ENCODE peak calls at places on chromosomes 7 and 10, in eight cellular contexts. W is fibroblast of lung, S is tibial artery, D is cardiac fibroblast, N is body of pancreas, X is HCT116, V is brain microvascular endothelial cell, E is epithelial cell of esophagus. I is an unnamed sample.

GRCh38 chr7:36155811-36156361 is 2.8 kb downstream of the EEPD1 start:
- DNase-seq in W (peak), S (peak), D (peak), N (peak), X (no peak), V (no peak), E (no peak), I (no peak)

GRCh38 chr10:103884681-103885139 is 29.3 kb upstream of the SH3PXD2A start:
- DNase-seq in W (peak), S (no peak), D (peak), N (peak), X (no peak), V (peak), E (peak), I (peak)

GRCh38 chr10:98790817-98791216 is 344.1 kb upstream of the HPS1 start:
- DNase-seq in W (peak), S (no peak), D (peak), N (no peak), X (peak), V (no peak), E (peak), I (peak)

GRCh38 chr10:18561861-18562551 is 89.4 kb downstream of the NSUN6 start:
- DNase-seq in W (no peak), S (no peak), D (no peak), N (no peak), X (no peak), V (no peak), E (no peak), I (no peak)

GRCh38 chr10:7563368-7563767 is 103.4 kb downstream of the ITIH5 start:
- DNase-seq in W (peak), S (peak), D (peak), N (peak), X (no peak), V (no peak), E (no peak), I (no peak)

GRCh38 chr7:17939670-17940301 is 508 bp downstream of the SNX13 start:
- DNase-seq in W (peak), S (peak), D (peak), N (peak), X (no peak), V (peak), E (peak), I (peak)

GRCh38 chr10:100934084-100934659 is 21.4 kb downstream of the SLF2 start:
- DNase-seq in W (peak), S (no peak), D (peak), N (no peak), X (no peak), V (no peak), E (peak), I (peak)

GRCh38 chr10:6279540-6280267 is 77.0 kb downstream of the PFKFB3 start:
- DNase-seq in W (peak), S (no peak), D (peak), N (peak), X (peak), V (peak), E (peak), I (no peak)

GRCh38 chr7:98760201-98760651 is 109.6 kb downstream of the TMEM130 start:
- DNase-seq in W (no peak), S (peak), D (peak), N (no peak), X (no peak), V (no peak), E (no peak), I (no peak)

GRCh38 chr10:66931340-66931948 is 5.6 kb downstream of the LRRTM3 start:
- DNase-seq in W (peak), S (no peak), D (peak), N (no peak), X (peak), V (peak), E (peak), I (peak)

GRCh38 chr7:106626376-106627293 is 34.3 kb downstream of the CCDC71L start:
- DNase-seq in W (no peak), S (no peak), D (no peak), N (peak), X (peak), V (no peak), E (peak), I (no peak)

GRCh38 chr7:133121175-133121844 is 39.4 kb upstream of the CHCHD3 start:
- DNase-seq in W (no peak), S (no peak), D (no peak), N (no peak), X (no peak), V (no peak), E (no peak), I (no peak)

GRCh38 chr7:4163565-4164203 is 518.4 kb upstream of the FOXK1 start:
- DNase-seq in W (no peak), S (no peak), D (no peak), N (no peak), X (no peak), V (no peak), E (no peak), I (no peak)

GRCh38 chr10:34743804-34744203 is 71.3 kb downstream of the PARD3 start:
- DNase-seq in W (peak), S (peak), D (peak), N (no peak), X (no peak), V (no peak), E (peak), I (no peak)

GRCh38 chr10:119131512-119132240 is 27.8 kb downstream of the DENND10 start:
- DNase-seq in W (peak), S (no peak), D (peak), N (no peak), X (no peak), V (no peak), E (no peak), I (peak)

GRCh38 chr10:107169516-107169915 is 5.0 kb upstream of the SORCS1 start:
- DNase-seq in W (no peak), S (no peak), D (no peak), N (no peak), X (no peak), V (no peak), E (no peak), I (no peak)

GRCh38 chr7:157497744-157498541 is 161.1 kb downstream of the DNAJB6 start:
- DNase-seq in W (no peak), S (peak), D (no peak), N (no peak), X (no peak), V (no peak), E (no peak), I (no peak)

GRCh38 chr7:46705416-46706255 is 784.6 kb upstream of the IGFBP3 start:
- DNase-seq in W (peak), S (no peak), D (peak), N (no peak), X (no peak), V (no peak), E (no peak), I (no peak)

GRCh38 chr10:12162927-12163326 is 32.8 kb downstream of the NUDT5 start:
- DNase-seq in W (no peak), S (no peak), D (no peak), N (no peak), X (no peak), V (no peak), E (no peak), I (no peak)

GRCh38 chr7:101597941-101598340 is 31.2 kb downstream of the MYL10 start:
- DNase-seq in W (no peak), S (no peak), D (no peak), N (no peak), X (no peak), V (no peak), E (no peak), I (no peak)

GRCh38 chr7:151140826-151141225 is 26.7 kb downstream of the GBX1 start:
- DNase-seq in W (no peak), S (no peak), D (no peak), N (peak), X (no peak), V (no peak), E (no peak), I (no peak)

GRCh38 chr7:123209786-123210185 is 10.0 kb upstream of the SLC13A1 start:
- DNase-seq in W (no peak), S (no peak), D (peak), N (peak), X (no peak), V (peak), E (peak), I (no peak)

GRCh38 chr10:125684583-125684982 is 1.6 kb upstream of the TEX36 start:
- DNase-seq in W (no peak), S (peak), D (no peak), N (no peak), X (no peak), V (no peak), E (no peak), I (no peak)

GRCh38 chr10:101485681-101486554 is 102.1 kb downstream of the POLL start:
- DNase-seq in W (peak), S (peak), D (peak), N (no peak), X (no peak), V (no peak), E (no peak), I (no peak)

GRCh38 chr10:4344544-4344994 is 481.4 kb upstream of the AKR1E2 start:
- DNase-seq in W (peak), S (peak), D (peak), N (no peak), X (peak), V (peak), E (peak), I (no peak)

GRCh38 chr10:91798736-91799579 is 732 bp downstream of the TNKS2 start:
- DNase-seq in W (peak), S (peak), D (peak), N (peak), X (peak), V (peak), E (peak), I (peak)

GRCh38 chr10:25061711-25062455 is 45.5 kb downstream of the THNSL1 start:
- DNase-seq in W (no peak), S (no peak), D (peak), N (no peak), X (no peak), V (no peak), E (peak), I (no peak)

GRCh38 chr10:45423976-45424499 is 50.0 kb downstream of the ALOX5 start:
- DNase-seq in W (no peak), S (no peak), D (no peak), N (no peak), X (no peak), V (no peak), E (no peak), I (no peak)

GRCh38 chr10:28991738-28992270 is 297.1 kb upstream of the LYZL1 start:
- DNase-seq in W (peak), S (no peak), D (peak), N (peak), X (peak), V (peak), E (peak), I (peak)

GRCh38 chr10:77637986-77638765 is 568 bp upstream of the KCNMA1 start:
- DNase-seq in W (peak), S (no peak), D (peak), N (peak), X (no peak), V (no peak), E (peak), I (no peak)

GRCh38 chr7:102004229-102004628 is 186.8 kb downstream of the CUX1 start:
- DNase-seq in W (no peak), S (no peak), D (peak), N (no peak), X (no peak), V (peak), E (no peak), I (no peak)

GRCh38 chr10:12195281-12195602 is 449 bp downstream of the NUDT5 start:
- DNase-seq in W (no peak), S (no peak), D (no peak), N (no peak), X (no peak), V (no peak), E (no peak), I (no peak)

GRCh38 chr10:89490589-89491335 is 44.6 kb downstream of the SLC16A12 start:
- DNase-seq in W (no peak), S (no peak), D (no peak), N (no peak), X (no peak), V (no peak), E (no peak), I (no peak)

GRCh38 chr7:47405921-47406765 is 175.8 kb downstream of the TNS3 start:
- DNase-seq in W (peak), S (no peak), D (peak), N (peak), X (no peak), V (no peak), E (peak), I (no peak)

GRCh38 chr7:52500796-52501195 is 534.6 kb upstream of the POM121L12 start:
- DNase-seq in W (no peak), S (no peak), D (no peak), N (no peak), X (no peak), V (no peak), E (peak), I (no peak)

GRCh38 chr10:23826399-23826798 is 382.5 kb upstream of the KIAA1217 start:
- DNase-seq in W (no peak), S (no peak), D (peak), N (peak), X (no peak), V (peak), E (peak), I (peak)

GRCh38 chr7:77349141-77349540 is 67.0 kb downstream of the GSAP start:
- DNase-seq in W (no peak), S (no peak), D (peak), N (no peak), X (no peak), V (no peak), E (no peak), I (no peak)

GRCh38 chr7:22549667-22550513 is 49.9 kb upstream of the STEAP1B start:
- DNase-seq in W (no peak), S (no peak), D (no peak), N (peak), X (peak), V (peak), E (peak), I (peak)

DNA sequence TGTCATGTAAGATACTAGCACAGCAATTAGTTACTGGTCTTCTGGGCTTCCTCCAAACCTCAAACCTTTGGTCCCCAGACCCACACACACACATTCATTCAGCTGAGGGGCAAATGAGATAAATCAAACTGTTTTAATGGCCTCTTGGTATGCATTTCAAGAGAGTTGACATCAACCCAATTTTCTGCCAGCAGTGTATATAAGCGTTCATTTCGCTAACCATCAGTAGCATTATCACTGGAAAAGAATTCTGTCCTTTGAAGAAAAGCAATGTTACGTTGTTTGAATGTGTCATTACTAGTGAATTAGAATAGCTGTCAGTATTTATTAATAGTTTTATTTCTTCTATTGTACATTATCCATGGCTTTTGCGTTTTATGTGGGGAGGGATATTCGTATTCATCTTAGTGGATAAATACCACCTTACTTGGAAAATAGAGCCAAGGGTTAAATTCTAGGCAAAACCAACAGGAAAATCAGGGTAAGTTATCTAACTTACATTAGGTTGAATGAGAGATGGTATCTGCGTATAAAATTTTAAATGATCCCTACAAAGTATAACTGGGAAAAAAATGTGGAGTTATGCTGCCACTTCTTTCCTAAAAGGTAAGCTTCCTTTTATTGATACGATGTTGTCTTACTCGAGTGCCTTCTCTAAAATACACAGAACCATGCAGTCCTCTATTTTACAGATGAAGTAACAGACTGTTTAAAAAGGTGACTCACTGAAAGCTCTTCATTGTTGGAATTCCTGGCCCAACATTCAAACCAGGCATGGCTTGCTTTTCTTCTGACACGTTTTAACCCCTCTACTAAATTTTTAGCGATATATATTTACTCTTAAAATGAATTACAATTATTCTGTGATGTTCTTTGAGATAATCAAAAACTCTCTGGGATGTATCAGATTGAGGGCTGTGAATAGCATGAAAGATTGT is 2.0 kb upstream of the ZMYND11 start:
- DNase-seq in W (peak), S (no peak), D (peak), N (no peak), X (no peak), V (peak), E (peak), I (no peak)
- H3K4me3 ChIP-seq in W (no peak), S (no peak), D (no peak), N (no peak), X (peak), V (peak), E (no peak), I (no peak)

DNA sequence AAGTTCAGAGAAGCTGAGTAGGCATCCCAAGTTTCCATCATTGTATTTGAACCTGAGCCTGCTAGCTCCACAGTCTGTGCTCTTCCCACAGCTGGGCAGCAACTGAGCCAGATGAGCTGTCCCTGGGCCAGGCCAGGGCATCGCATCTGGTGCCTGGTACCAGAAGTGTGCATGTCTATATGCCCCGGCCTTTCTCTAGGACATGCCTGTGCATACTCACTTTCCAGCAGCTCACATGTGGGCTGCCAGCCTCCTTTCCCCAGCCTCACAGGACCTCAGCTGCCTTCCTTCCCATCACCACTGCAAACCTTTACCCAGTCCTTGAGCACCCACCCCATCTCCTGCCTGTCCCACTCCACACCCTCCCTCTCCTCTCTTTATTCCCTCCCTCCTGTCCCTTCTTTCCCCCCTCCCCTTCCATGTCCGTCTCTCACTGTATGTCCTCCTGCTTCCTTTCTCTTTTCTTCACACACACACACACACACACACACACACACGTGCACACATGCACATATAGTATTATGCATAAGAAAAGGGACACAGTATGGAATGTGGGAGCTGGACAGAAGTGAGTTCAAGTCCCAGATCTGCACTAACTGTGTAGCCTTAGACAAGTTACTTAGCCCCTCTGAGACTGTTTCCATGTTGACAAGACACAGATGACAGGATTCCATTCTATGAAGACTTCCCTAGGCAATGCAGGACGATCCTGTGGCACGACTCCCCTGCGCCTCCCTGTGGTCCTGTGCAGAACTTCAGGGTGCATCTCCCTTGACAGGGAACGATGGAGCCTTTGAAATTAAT is 10.9 kb downstream of the CDHR1 start:
- DNase-seq in W (peak), S (no peak), D (peak), N (no peak), X (peak), V (peak), E (peak), I (peak)
- TF ChIP-seq CTCF in W (peak), S (peak), D (peak), N (peak), X (peak), V (peak), E (peak), I (peak)

DNA sequence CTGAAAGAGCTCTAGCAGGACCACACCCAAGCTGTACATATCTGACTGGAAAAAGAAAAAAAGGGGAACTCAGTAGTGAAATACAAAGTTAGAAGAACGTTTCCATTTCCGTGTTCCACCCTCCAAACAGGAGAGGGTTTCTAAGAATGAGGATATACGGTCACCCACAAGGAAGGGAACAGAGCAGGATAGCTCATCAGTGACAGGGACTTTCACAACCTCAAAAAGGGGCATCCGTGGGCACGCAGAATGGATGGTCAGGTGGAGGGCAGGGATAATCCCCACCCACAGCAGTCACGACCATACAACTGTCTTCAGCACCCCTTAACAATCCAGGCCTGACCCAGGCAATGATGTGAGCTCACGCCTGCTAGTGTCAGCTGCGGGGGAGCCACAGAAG is 4.3 kb upstream of the ANKRD61 start:
- DNase-seq in W (no peak), S (no peak), D (no peak), N (no peak), X (no peak), V (no peak), E (no peak), I (peak)
- H3K4me3 ChIP-seq in W (no peak), S (no peak), D (no peak), N (no peak), X (no peak), V (no peak), E (no peak), I (peak)

DNA sequence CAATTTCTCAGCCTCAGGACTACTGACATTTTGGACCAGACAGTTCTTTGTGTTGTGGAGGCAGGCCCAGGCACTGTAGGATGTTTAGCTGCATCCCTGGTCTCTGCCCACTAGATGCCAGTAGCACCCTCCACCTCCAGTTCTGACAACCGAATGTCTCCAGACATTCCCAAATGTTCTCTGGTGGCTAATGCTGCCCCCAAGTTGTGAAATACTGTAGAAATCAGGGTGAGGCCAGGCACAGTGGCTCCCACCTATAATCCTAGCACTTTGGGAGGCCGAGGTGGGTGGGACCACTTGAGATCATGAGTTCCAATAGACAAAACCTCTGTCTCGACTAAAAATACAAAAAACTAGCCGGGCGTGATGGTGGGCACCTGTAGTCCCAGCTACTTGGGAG is 18.2 kb downstream of the HNRNPF start:
- DNase-seq in W (peak), S (no peak), D (peak), N (no peak), X (no peak), V (peak), E (peak), I (no peak)
- TF ChIP-seq CTCF in W (peak), S (peak), D (peak), N (no peak), X (peak), V (peak), E (peak), I (peak)

GRCh38 chr7:117324940-117325339 is 2.1 kb upstream of the WNT2 start:
- DNase-seq in W (no peak), S (no peak), D (no peak), N (no peak), X (no peak), V (no peak), E (no peak), I (no peak)
- H3K4me3 ChIP-seq in W (no peak), S (peak), D (no peak), N (no peak), X (no peak), V (peak), E (no peak), I (no peak)